ENCODE peak calls at places on chromosome 15, in nine cellular contexts. E is NCI-H2081, T is activated T-cell treated with anti-CD3 and anti-CD28 coated beads for 48 hours, W is NCI-H1048, H is NCI-H1694 treated with DMSO at 0.1 percent for 48 hours, U is transverse colon, L is sciatic nerve, V is H7, A is osteocyte. X is an unnamed sample.

GRCh38 chr15:68383161-68384074 is 48.5 kb downstream of the ITGA11 start:
- DNase-seq in V (peak), H (peak), A (peak), T (peak), U (peak), W (no peak), L (no peak), E (peak), X (peak)

GRCh38 chr15:60095711-60096110 is 91.6 kb downstream of the FOXB1 start:
- DNase-seq in W (no peak), U (no peak), V (no peak), H (no peak), A (no peak), E (no peak), L (no peak), T (no peak), X (no peak)

GRCh38 chr15:39919396-39919739 is 698 bp downstream of the GPR176 start:
- DNase-seq in H (no peak), V (peak), U (no peak), L (no peak), A (no peak), T (no peak), E (no peak), W (no peak), X (no peak)

GRCh38 chr15:88288206-88288605 is 31.7 kb upstream of the NTRK3 start:
- DNase-seq in V (no peak), H (no peak), W (no peak), L (no peak), A (no peak), T (no peak), E (no peak), U (no peak), X (no peak)

GRCh38 chr15:53833134-53833624 is 73.7 kb upstream of the WDR72 start:
- DNase-seq in V (no peak), A (no peak), W (no peak), T (no peak), E (peak), U (no peak), L (no peak), H (no peak), X (no peak)

GRCh38 chr15:75198560-75199346 is 2.9 kb upstream of the C15orf39 start:
- DNase-seq in T (no peak), W (peak), U (peak), H (no peak), A (no peak), E (peak), L (no peak), V (peak), X (peak)

GRCh38 chr15:79282371-79283251 is at the start of gene ANKRD34C:
- DNase-seq in H (no peak), T (no peak), V (peak), A (no peak), L (no peak), E (no peak), W (no peak), U (no peak), X (no peak)

GRCh38 chr15:30921781-30922371 is 18.2 kb downstream of the FAN1 start:
- DNase-seq in H (no peak), W (no peak), V (peak), A (no peak), E (no peak), L (no peak), U (no peak), T (no peak), X (no peak)

GRCh38 chr15:81265944-81266775 is 57.8 kb downstream of the STARD5 start:
- DNase-seq in H (peak), V (peak), W (peak), U (peak), A (no peak), T (peak), E (peak), L (peak), X (peak)